ENCODE peak calls at places on chromosome 19, in six cellular contexts. B, Q, V, N, H and P are unnamed samples.

GRCh38 chr19:46863818-46864629 is 3.2 kb downstream of the ARHGAP35 start:
- DNase-seq in H (no peak), Q (peak; percentile 79), V (peak; percentile 92), N (no peak), B (no peak), P (no peak)

GRCh38 chr19:32971715-32972540 is at the start of the genes CEP89 and FAAP24:
- DNase-seq in V (peak; percentile 99), Q (peak; percentile 99), B (peak; percentile 98), N (peak; percentile 95), H (peak; percentile 95), P (peak; percentile 100)

GRCh38 chr19:33171916-33172359 is 22.2 kb upstream of the LRP3 start:
- DNase-seq in B (no peak), V (no peak), Q (no peak), H (no peak), N (no peak), P (no peak)

GRCh38 chr19:47523473-47523872 is 8.6 kb upstream of the NAPA start:
- DNase-seq in B (no peak), V (no peak), N (no peak), Q (no peak), H (no peak), P (peak; percentile 28)

GRCh38 chr19:1232652-1233360 is 5.0 kb downstream of the CBARP start:
- DNase-seq in V (no peak), Q (no peak), B (no peak), N (no peak), H (no peak), P (no peak)

GRCh38 chr19:2867025-2867991 is at the start of gene ZNF556:
- DNase-seq in B (no peak), N (no peak), Q (no peak), V (peak; percentile 7), H (no peak), P (peak; percentile 14)

GRCh38 chr19:10009269-10009665 is 1.0 kb downstream of the COL5A3 start:
- DNase-seq in Q (peak; percentile 24), B (no peak), N (no peak), H (no peak), V (peak; percentile 87), P (no peak)

GRCh38 chr19:5798244-5798643 is 6.6 kb upstream of the NRTN start:
- DNase-seq in Q (no peak), B (no peak), V (no peak), N (no peak), H (no peak), P (no peak)

GRCh38 chr19:15495151-15495550 is 13.2 kb upstream of the CYP4F22 start:
- DNase-seq in B (no peak), N (no peak), V (no peak), H (no peak), Q (no peak), P (no peak)

GRCh38 chr19:1912760-1913505 is 7.7 kb downstream of the ADAT3 start:
- DNase-seq in H (no peak), Q (no peak), N (no peak), B (no peak), V (no peak), P (no peak)

GRCh38 chr19:2167896-2168618 is 4.3 kb downstream of the DOT1L start:
- DNase-seq in Q (peak; percentile 25), N (no peak), H (peak; percentile 71), V (no peak), B (peak; percentile 49), P (peak; percentile 93)

GRCh38 chr19:15251010-15251748 is 18.9 kb upstream of the EPHX3 start:
- DNase-seq in Q (no peak), B (no peak), V (no peak), N (peak; percentile 85), H (peak; percentile 56), P (no peak)

GRCh38 chr19:1411255-1412191 is 4.1 kb downstream of the DAZAP1 start:
- DNase-seq in Q (no peak), B (no peak), H (peak; percentile 24), N (no peak), V (no peak), P (no peak)

GRCh38 chr19:17469371-17470203 is 737 bp upstream of the SLC27A1 start:
- DNase-seq in H (peak; percentile 99), N (peak; percentile 55), B (peak; percentile 92), V (peak; percentile 98), Q (peak; percentile 96), P (peak; percentile 96)

GRCh38 chr19:38433268-38433733 is at the start of gene RYR1:
- DNase-seq in H (no peak), V (peak; percentile 99), B (no peak), Q (no peak), N (no peak), P (peak; percentile 30)

GRCh38 chr19:14400913-14401312 is 18.2 kb downstream of the DDX39A start:
- DNase-seq in Q (no peak), N (no peak), H (no peak), B (no peak), V (no peak), P (peak; percentile 70)

GRCh38 chr19:28242317-28242927 is 970.5 kb downstream of the UQCRFS1 start:
- DNase-seq in N (no peak), V (peak; percentile 83), B (no peak), H (no peak), Q (peak; percentile 2), P (peak; percentile 62)

GRCh38 chr19:55958356-55958755 is 10.7 kb downstream of the NLRP8 start:
- DNase-seq in Q (no peak), B (no peak), V (no peak), H (no peak), N (no peak), P (no peak)

GRCh38 chr19:8161135-8161646 is 11.8 kb upstream of the FBN3 start:
- DNase-seq in N (no peak), B (no peak), H (no peak), V (peak; percentile 64), Q (peak; percentile 27), P (peak; percentile 69)

GRCh38 chr19:19670070-19670551 is 1.5 kb downstream of the ZNF101 start:
- DNase-seq in B (no peak), H (no peak), V (peak; percentile 88), Q (no peak), N (no peak), P (no peak)
- H3K4me3 ChIP-seq in B (peak overlapping the region; percentile 94), H (peak overlapping the region; percentile 99), V (peak overlapping the region; percentile 92), Q (peak overlapping the region; percentile 68), N (peak overlapping the region; percentile 16), P (peak overlapping the region; percentile 100)

DNA sequence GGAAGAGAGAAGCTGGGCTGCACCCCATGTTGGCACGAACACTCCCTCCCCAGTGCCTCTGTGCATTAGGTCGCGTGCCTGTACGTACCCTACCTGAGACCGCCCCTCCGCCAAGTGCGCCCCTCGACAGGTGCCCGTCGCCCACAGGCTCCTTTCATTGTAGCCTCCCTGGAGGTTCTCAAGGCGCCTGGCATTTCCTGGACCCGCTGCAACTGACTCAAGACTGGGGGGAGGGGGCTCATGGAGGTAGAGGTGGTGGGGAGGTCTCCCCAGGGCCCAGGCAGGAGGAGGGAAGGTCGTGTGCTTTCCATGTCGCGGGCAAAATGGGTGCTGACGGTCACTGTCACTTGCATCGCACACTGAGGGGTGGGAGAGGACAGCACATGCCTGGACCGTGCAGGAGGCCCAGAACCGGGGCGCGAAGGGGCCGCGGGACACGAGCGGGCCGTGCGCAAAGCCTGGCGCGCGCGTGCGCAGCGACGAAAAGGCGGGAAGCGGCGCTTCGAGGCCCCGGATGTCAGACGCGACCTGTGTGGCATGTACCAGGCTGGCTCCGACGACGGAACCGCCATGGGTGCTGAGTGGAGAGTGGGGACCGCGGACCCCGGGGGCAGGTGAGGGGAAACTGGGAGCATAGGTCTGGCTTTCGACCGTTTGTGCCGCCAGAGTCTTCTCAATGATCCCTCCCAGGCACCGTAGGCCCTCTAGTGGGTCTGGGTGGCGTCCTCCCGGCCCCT is 16.5 kb downstream of the NFIX start:
- DNase-seq in V (peak; percentile 78), B (no peak), N (no peak), Q (no peak), H (no peak), P (no peak)
- TF ChIP-seq CTCF in V (no peak), B (no peak), N (no peak), Q (no peak), H (no peak), P (no peak)

GRCh38 chr19:50972795-50973376 is 3.5 kb upstream of the KLK6 start:
- DNase-seq in N (no peak), H (no peak), B (no peak), Q (peak; percentile 62), V (no peak), P (no peak)

GRCh38 chr19:50969413-50969760 is at the start of gene KLK6:
- DNase-seq in B (no peak), V (no peak), H (no peak), N (no peak), Q (peak; percentile 95), P (no peak)

GRCh38 chr19:50967924-50968708 is 1.3 kb downstream of the KLK6 start:
- DNase-seq in B (no peak), V (peak; percentile 51), Q (peak; percentile 49), H (no peak), N (no peak), P (no peak)

GRCh38 chr19:50964266-50964665 is 5.1 kb downstream of the KLK6 start:
- DNase-seq in N (no peak), Q (no peak), H (no peak), V (no peak), B (no peak), P (no peak)

GRCh38 chr19:50968709-50969412 is 530 bp downstream of the KLK6 start:
- DNase-seq in H (no peak), B (no peak), N (no peak), V (no peak), Q (no peak), P (no peak)
- H3K4me3 ChIP-seq in H (no peak overlapping the region), B (no peak overlapping the region), N (no peak overlapping the region), V (no peak overlapping the region), Q (no peak overlapping the region), P (no peak overlapping the region)

GRCh38 chr19:44754743-44755066 is 6.2 kb downstream of the BCL3 start:
- DNase-seq in B (no peak), H (no peak), N (no peak), V (peak; percentile 43), Q (no peak), P (no peak)

GRCh38 chr19:44753619-44753931 is 5.1 kb downstream of the BCL3 start:
- DNase-seq in H (no peak), Q (no peak), N (no peak), B (no peak), V (no peak), P (no peak)

GRCh38 chr19:44752123-44752815 is 3.8 kb downstream of the BCL3 start:
- DNase-seq in H (no peak), N (no peak), V (no peak), Q (no peak), B (no peak), P (no peak)

GRCh38 chr19:44753932-44754742 is 5.6 kb downstream of the BCL3 start:
- DNase-seq in H (peak; percentile 87), Q (peak; percentile 72), B (peak; percentile 96), N (no peak), V (peak; percentile 81), P (peak; percentile 91)

DNA sequence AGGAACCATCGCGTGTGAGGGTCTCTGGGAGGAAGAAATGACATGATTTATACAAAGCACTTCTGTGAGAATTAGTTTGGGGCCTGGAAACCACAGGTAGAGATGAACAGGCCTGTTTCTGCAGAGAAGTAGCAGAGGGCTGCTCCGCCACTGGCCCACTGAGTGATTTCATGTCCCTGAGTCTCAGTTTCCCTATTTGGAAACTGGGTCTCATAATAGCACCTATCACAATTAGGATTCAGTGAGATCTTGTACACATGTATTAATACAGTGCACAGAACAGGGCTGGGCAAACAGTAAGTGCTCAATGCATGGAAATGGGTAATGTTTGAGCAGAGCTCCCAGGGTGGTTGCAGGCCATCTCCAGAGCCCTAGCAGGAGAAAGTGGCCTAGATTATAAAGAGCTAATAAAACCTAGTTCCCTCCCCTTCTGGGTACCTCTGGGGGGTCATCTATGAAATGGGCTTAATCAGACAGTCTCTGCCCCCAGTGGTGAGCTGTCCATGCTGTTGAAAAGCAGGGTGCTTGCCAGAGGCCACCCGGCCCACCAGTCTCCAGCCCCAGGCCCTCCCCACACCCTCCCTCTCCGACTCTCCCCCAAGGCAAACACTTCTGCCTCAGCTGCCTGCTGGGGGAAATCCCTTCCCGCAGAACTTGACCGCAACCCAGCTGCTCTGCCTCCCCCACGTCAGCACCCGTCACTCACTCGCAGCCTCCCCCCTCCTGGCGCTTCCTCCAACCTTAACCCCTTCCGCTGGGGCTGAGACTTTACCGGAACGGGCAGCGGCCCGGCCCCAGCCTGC is 4.5 kb downstream of the BCL3 start:
- DNase-seq in B (peak; percentile 90), Q (peak; percentile 94), V (peak; percentile 85), H (peak; percentile 80), N (peak; percentile 89), P (peak; percentile 98)
- TF ChIP-seq CTCF in B (no peak), Q (no peak), V (no peak), H (no peak), N (peak; percentile 12), P (no peak)